ENCODE peak calls at places on chromosome 14, in six cellular contexts. One of them, this sample, is unnamed.

GRCh38 chr14:54529811-54530210 is 20.1 kb downstream of the CGRRF1 start:
- DNase-seq in breast epithelium: no peak
- DNase-seq in fibroblast of lung: peak; percentile 61
- DNase-seq in adrenal gland: peak; percentile 63
- DNase-seq in uterus: no peak
- DNase-seq in mesenchymal stem cell: peak; percentile 16
- DNase-seq in this sample: no peak

GRCh38 chr14:77037886-77038511 is 9.5 kb upstream of the IRF2BPL start:
- DNase-seq in uterus: peak; percentile 52
- DNase-seq in breast epithelium: no peak
- DNase-seq in adrenal gland: peak; percentile 64
- DNase-seq in fibroblast of lung: peak; percentile 72
- DNase-seq in mesenchymal stem cell: peak; percentile 74
- DNase-seq in this sample: peak; percentile 86

GRCh38 chr14:100522616-100523021 is 64.6 kb downstream of the BEGAIN start:
- DNase-seq in adrenal gland: peak; percentile 44
- DNase-seq in mesenchymal stem cell: no peak
- DNase-seq in fibroblast of lung: no peak
- DNase-seq in breast epithelium: no peak
- DNase-seq in uterus: peak; percentile 12
- DNase-seq in this sample: no peak

GRCh38 chr14:24113379-24113800 is 1.2 kb upstream of the DCAF11 start:
- DNase-seq in breast epithelium: no peak
- DNase-seq in uterus: no peak
- DNase-seq in mesenchymal stem cell: no peak
- DNase-seq in fibroblast of lung: no peak
- DNase-seq in adrenal gland: peak; percentile 59
- DNase-seq in this sample: no peak

GRCh38 chr14:65745396-65746190 is 333.1 kb downstream of the FUT8 start:
- DNase-seq in breast epithelium: no peak
- DNase-seq in fibroblast of lung: peak; percentile 7
- DNase-seq in adrenal gland: no peak
- DNase-seq in uterus: no peak
- DNase-seq in mesenchymal stem cell: no peak
- DNase-seq in this sample: no peak

GRCh38 chr14:22973217-22974032 is 8.9 kb downstream of the AJUBA start:
- DNase-seq in uterus: no peak
- DNase-seq in mesenchymal stem cell: peak; percentile 80
- DNase-seq in adrenal gland: peak; percentile 73
- DNase-seq in breast epithelium: no peak
- DNase-seq in fibroblast of lung: peak; percentile 43
- DNase-seq in this sample: peak; percentile 81

GRCh38 chr14:52790011-52790755 is 1.2 kb downstream of the GNPNAT1 start:
- DNase-seq in adrenal gland: no peak
- DNase-seq in mesenchymal stem cell: peak; percentile 33
- DNase-seq in uterus: no peak
- DNase-seq in breast epithelium: no peak
- DNase-seq in fibroblast of lung: no peak
- DNase-seq in this sample: no peak

GRCh38 chr14:64069634-64070359 is 217.0 kb downstream of the SYNE2 start:
- DNase-seq in mesenchymal stem cell: peak; percentile 32
- DNase-seq in fibroblast of lung: no peak
- DNase-seq in adrenal gland: no peak
- DNase-seq in uterus: no peak
- DNase-seq in breast epithelium: no peak
- DNase-seq in this sample: no peak

GRCh38 chr14:29536886-29537511 is 390.6 kb downstream of the PRKD1 start:
- DNase-seq in breast epithelium: no peak
- DNase-seq in mesenchymal stem cell: peak; percentile 12
- DNase-seq in fibroblast of lung: peak; percentile 23
- DNase-seq in adrenal gland: no peak
- DNase-seq in uterus: no peak
- DNase-seq in this sample: no peak

GRCh38 chr14:53956427-53957201 is at the start of gene BMP4:
- DNase-seq in mesenchymal stem cell: peak; percentile 85
- DNase-seq in adrenal gland: peak; percentile 78
- DNase-seq in breast epithelium: peak; percentile 79
- DNase-seq in uterus: peak; percentile 89
- DNase-seq in fibroblast of lung: peak; percentile 65
- DNase-seq in this sample: no peak

GRCh38 chr14:55715889-55716288 is 135.9 kb downstream of the KTN1 start:
- DNase-seq in adrenal gland: peak; percentile 58
- DNase-seq in mesenchymal stem cell: peak; percentile 97
- DNase-seq in fibroblast of lung: peak; percentile 88
- DNase-seq in uterus: no peak
- DNase-seq in breast epithelium: no peak
- DNase-seq in this sample: peak; percentile 83

GRCh38 chr14:31930493-31931225 is 146.4 kb upstream of the ARHGAP5 start:
- DNase-seq in breast epithelium: no peak
- DNase-seq in fibroblast of lung: peak; percentile 56
- DNase-seq in adrenal gland: no peak
- DNase-seq in uterus: no peak
- DNase-seq in mesenchymal stem cell: peak; percentile 75
- DNase-seq in this sample: no peak

GRCh38 chr14:21467620-21468019 is 9.1 kb downstream of the RAB2B start:
- DNase-seq in adrenal gland: no peak
- DNase-seq in uterus: no peak
- DNase-seq in fibroblast of lung: peak; percentile 83
- DNase-seq in mesenchymal stem cell: peak; percentile 42
- DNase-seq in breast epithelium: no peak
- DNase-seq in this sample: no peak

GRCh38 chr14:63938198-63939005 is 85.6 kb downstream of the SYNE2 start:
- DNase-seq in uterus: no peak
- DNase-seq in mesenchymal stem cell: peak; percentile 42
- DNase-seq in breast epithelium: no peak
- DNase-seq in adrenal gland: peak; percentile 59
- DNase-seq in fibroblast of lung: no peak
- DNase-seq in this sample: no peak

GRCh38 chr14:36289954-36290353 is 30.5 kb downstream of the MBIP start:
- DNase-seq in adrenal gland: no peak
- DNase-seq in breast epithelium: no peak
- DNase-seq in mesenchymal stem cell: no peak
- DNase-seq in uterus: no peak
- DNase-seq in fibroblast of lung: no peak
- DNase-seq in this sample: no peak

GRCh38 chr14:34782031-34782430 is 67.6 kb upstream of the CFL2 start:
- DNase-seq in fibroblast of lung: no peak
- DNase-seq in mesenchymal stem cell: peak; percentile 80
- DNase-seq in breast epithelium: no peak
- DNase-seq in adrenal gland: no peak
- DNase-seq in uterus: no peak
- DNase-seq in this sample: no peak

GRCh38 chr14:23550827-23551265 is 719 bp downstream of the ZFHX2 start:
- DNase-seq in mesenchymal stem cell: no peak
- DNase-seq in uterus: no peak
- DNase-seq in adrenal gland: peak; percentile 66
- DNase-seq in fibroblast of lung: no peak
- DNase-seq in breast epithelium: no peak
- DNase-seq in this sample: no peak

GRCh38 chr14:61470261-61470953 is 149.0 kb downstream of the PRKCH start:
- DNase-seq in uterus: no peak
- DNase-seq in fibroblast of lung: peak; percentile 97
- DNase-seq in adrenal gland: peak; percentile 55
- DNase-seq in breast epithelium: no peak
- DNase-seq in mesenchymal stem cell: peak; percentile 81
- DNase-seq in this sample: peak; percentile 87

GRCh38 chr14:83255015-83255726 is 1721.5 kb upstream of the SEL1L start:
- DNase-seq in mesenchymal stem cell: peak; percentile 77
- DNase-seq in uterus: no peak
- DNase-seq in breast epithelium: no peak
- DNase-seq in adrenal gland: no peak
- DNase-seq in fibroblast of lung: no peak
- DNase-seq in this sample: no peak

GRCh38 chr14:31206536-31207286 is 882 bp downstream of the HECTD1 start:
- DNase-seq in uterus: peak; percentile 39
- DNase-seq in mesenchymal stem cell: no peak
- DNase-seq in adrenal gland: peak; percentile 58
- DNase-seq in fibroblast of lung: peak; percentile 39
- DNase-seq in breast epithelium: no peak
- DNase-seq in this sample: no peak

GRCh38 chr14:102050625-102051024 is 36.2 kb downstream of the HSP90AA1 start:
- DNase-seq in adrenal gland: peak; percentile 90
- DNase-seq in breast epithelium: no peak
- DNase-seq in fibroblast of lung: peak; percentile 89
- DNase-seq in mesenchymal stem cell: no peak
- DNase-seq in uterus: no peak
- DNase-seq in this sample: no peak

GRCh38 chr14:102927878-102928411 is 5.5 kb downstream of the AMN start:
- DNase-seq in breast epithelium: no peak
- DNase-seq in mesenchymal stem cell: no peak
- DNase-seq in adrenal gland: no peak
- DNase-seq in uterus: no peak
- DNase-seq in fibroblast of lung: no peak
- DNase-seq in this sample: no peak

GRCh38 chr14:78170203-78170602 is at the start of gene NRXN3:
- DNase-seq in mesenchymal stem cell: no peak
- DNase-seq in uterus: no peak
- DNase-seq in adrenal gland: no peak
- DNase-seq in breast epithelium: no peak
- DNase-seq in fibroblast of lung: peak; percentile 10
- DNase-seq in this sample: no peak

GRCh38 chr14:29971101-29971500 is 43.5 kb upstream of the PRKD1 start:
- DNase-seq in fibroblast of lung: no peak
- DNase-seq in mesenchymal stem cell: no peak
- DNase-seq in adrenal gland: no peak
- DNase-seq in breast epithelium: no peak
- DNase-seq in uterus: no peak
- DNase-seq in this sample: no peak

GRCh38 chr14:101008631-101009336 is 105.3 kb upstream of the RTL1 start:
- DNase-seq in uterus: peak; percentile 8
- DNase-seq in mesenchymal stem cell: no peak
- DNase-seq in breast epithelium: no peak
- DNase-seq in fibroblast of lung: no peak
- DNase-seq in adrenal gland: no peak
- DNase-seq in this sample: no peak

GRCh38 chr14:64684091-64684490 is 20.1 kb upstream of the PLEKHG3 start:
- DNase-seq in breast epithelium: no peak
- DNase-seq in adrenal gland: no peak
- DNase-seq in uterus: peak; percentile 48
- DNase-seq in mesenchymal stem cell: peak; percentile 87
- DNase-seq in fibroblast of lung: peak; percentile 36
- DNase-seq in this sample: no peak

GRCh38 chr14:81406863-81407262 is 6.7 kb upstream of the STON2 start:
- DNase-seq in adrenal gland: no peak
- DNase-seq in breast epithelium: peak; percentile 59
- DNase-seq in uterus: no peak
- DNase-seq in fibroblast of lung: peak; percentile 74
- DNase-seq in mesenchymal stem cell: no peak
- DNase-seq in this sample: no peak

GRCh38 chr14:71721791-71722190 is 210.4 kb upstream of the RGS6 start:
- DNase-seq in fibroblast of lung: no peak
- DNase-seq in adrenal gland: no peak
- DNase-seq in uterus: no peak
- DNase-seq in breast epithelium: no peak
- DNase-seq in mesenchymal stem cell: no peak
- DNase-seq in this sample: no peak

GRCh38 chr14:40985584-40985983 is 621.1 kb upstream of the LRFN5 start:
- DNase-seq in fibroblast of lung: no peak
- DNase-seq in mesenchymal stem cell: no peak
- DNase-seq in uterus: no peak
- DNase-seq in adrenal gland: no peak
- DNase-seq in breast epithelium: no peak
- DNase-seq in this sample: no peak

GRCh38 chr14:76773188-76773885 is 12.1 kb downstream of the VASH1 start:
- DNase-seq in adrenal gland: peak; percentile 94
- DNase-seq in uterus: peak; percentile 78
- DNase-seq in breast epithelium: no peak
- DNase-seq in fibroblast of lung: peak; percentile 87
- DNase-seq in mesenchymal stem cell: peak; percentile 95
- DNase-seq in this sample: peak; percentile 40

GRCh38 chr14:98886982-98887381 is 385.0 kb downstream of the BCL11B start:
- DNase-seq in fibroblast of lung: no peak
- DNase-seq in mesenchymal stem cell: no peak
- DNase-seq in breast epithelium: no peak
- DNase-seq in uterus: no peak
- DNase-seq in adrenal gland: no peak
- DNase-seq in this sample: no peak

GRCh38 chr14:64726585-64726890 is 22.3 kb downstream of the PLEKHG3 start:
- DNase-seq in adrenal gland: no peak
- DNase-seq in breast epithelium: no peak
- DNase-seq in mesenchymal stem cell: peak; percentile 63
- DNase-seq in fibroblast of lung: peak; percentile 77
- DNase-seq in uterus: no peak
- DNase-seq in this sample: no peak

GRCh38 chr14:35829449-35829848 is 3.3 kb downstream of the BRMS1L start:
- DNase-seq in mesenchymal stem cell: no peak
- DNase-seq in breast epithelium: no peak
- DNase-seq in adrenal gland: no peak
- DNase-seq in fibroblast of lung: peak; percentile 63
- DNase-seq in uterus: no peak
- DNase-seq in this sample: no peak

GRCh38 chr14:95531473-95531872 is 3.4 kb upstream of the GLRX5 start:
- DNase-seq in adrenal gland: no peak
- DNase-seq in uterus: no peak
- DNase-seq in fibroblast of lung: peak; percentile 85
- DNase-seq in mesenchymal stem cell: peak; percentile 84
- DNase-seq in breast epithelium: no peak
- DNase-seq in this sample: no peak
- H3K4me1 ChIP-seq in adrenal gland: peaks cover 79% of the 10 kb centered on the region
- H3K4me1 ChIP-seq in uterus: peaks cover 34% of the 10 kb centered on the region
- H3K4me1 ChIP-seq in fibroblast of lung: peaks cover 21% of the 10 kb centered on the region
- H3K4me1 ChIP-seq in mesenchymal stem cell: peaks cover 13% of the 10 kb centered on the region
- H3K4me1 ChIP-seq in breast epithelium: peaks cover 35% of the 10 kb centered on the region
- H3K4me1 ChIP-seq in this sample: peaks cover 60% of the 10 kb centered on the region

DNA sequence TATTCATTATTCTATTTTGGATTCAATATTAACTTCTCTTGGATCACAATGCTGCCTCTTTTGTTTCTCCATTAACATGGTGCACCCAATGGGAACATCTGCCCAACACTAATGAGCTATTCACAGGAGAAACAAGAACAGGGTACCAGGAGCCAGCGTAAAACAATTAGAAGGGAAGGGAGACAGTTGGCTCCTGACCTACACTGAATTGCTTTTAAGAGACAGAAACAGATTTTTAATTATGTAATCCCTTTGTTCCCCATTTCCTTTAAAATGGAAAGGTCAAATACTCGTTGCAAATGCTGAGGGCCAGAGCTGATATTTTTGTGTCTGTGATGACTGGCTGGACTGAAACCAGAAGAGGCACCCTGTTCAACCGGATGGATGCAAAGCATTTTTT is 108.3 kb downstream of the SEC23A start:
- DNase-seq in uterus: no peak
- DNase-seq in adrenal gland: no peak
- DNase-seq in fibroblast of lung: no peak
- DNase-seq in mesenchymal stem cell: no peak
- DNase-seq in breast epithelium: no peak
- DNase-seq in this sample: no peak
- H3K4me3 ChIP-seq in uterus: no peak overlapping the region
- H3K4me3 ChIP-seq in adrenal gland: no peak overlapping the region
- H3K4me3 ChIP-seq in fibroblast of lung: no peak overlapping the region
- H3K4me3 ChIP-seq in mesenchymal stem cell: no peak overlapping the region
- H3K4me3 ChIP-seq in breast epithelium: no peak overlapping the region
- H3K4me3 ChIP-seq in this sample: no peak overlapping the region

GRCh38 chr14:51396222-51396815 is 156.3 kb downstream of the TMX1 start:
- DNase-seq in breast epithelium: no peak
- DNase-seq in mesenchymal stem cell: peak; percentile 88
- DNase-seq in adrenal gland: peak; percentile 52
- DNase-seq in fibroblast of lung: peak; percentile 99
- DNase-seq in uterus: peak; percentile 63
- DNase-seq in this sample: peak; percentile 86
- H3K4me1 ChIP-seq in breast epithelium: peaks cover 34% of the 10 kb centered on the region
- H3K4me1 ChIP-seq in mesenchymal stem cell: peaks cover 17% of the 10 kb centered on the region
- H3K4me1 ChIP-seq in adrenal gland: peaks cover 18% of the 10 kb centered on the region
- H3K4me1 ChIP-seq in fibroblast of lung: peaks cover 29% of the 10 kb centered on the region
- H3K4me1 ChIP-seq in uterus: peaks cover 12% of the 10 kb centered on the region
- H3K4me1 ChIP-seq in this sample: peaks cover 35% of the 10 kb centered on the region

GRCh38 chr14:68814376-68815287 is 21.8 kb upstream of the ZFP36L1 start:
- DNase-seq in mesenchymal stem cell: peak; percentile 82
- DNase-seq in adrenal gland: peak; percentile 79
- DNase-seq in breast epithelium: no peak
- DNase-seq in fibroblast of lung: peak; percentile 72
- DNase-seq in uterus: no peak
- DNase-seq in this sample: no peak
- H3K4me3 ChIP-seq in mesenchymal stem cell: peak overlapping the region; percentile 71
- H3K4me3 ChIP-seq in adrenal gland: no peak overlapping the region
- H3K4me3 ChIP-seq in breast epithelium: peak overlapping the region; percentile 7
- H3K4me3 ChIP-seq in fibroblast of lung: peak overlapping the region; percentile 39
- H3K4me3 ChIP-seq in uterus: peak overlapping the region; percentile 1
- H3K4me3 ChIP-seq in this sample: peak overlapping the region; percentile 40